ENCODE peak calls at places on chromosomes 6 and 20, in nine cellular contexts. X is anterior cingulate cortex; W is A549; U is iPS-NIHi11; Z is smooth muscle cell of the brain vasculature; C is CD8-positive, alpha-beta memory T cell; S is prostate gland; Q is NCI-H460; V is fibroblast of villous mesenchyme. K is an unnamed sample.

GRCh38 chr6:56659721-56660373 is 17.2 kb upstream of the DST start:
- DNase-seq in Q (no peak), W (no peak), C (no peak), S (no peak), U (no peak), Z (no peak), X (no peak), V (no peak), K (no peak)

GRCh38 chr6:90729057-90729456 is 142.2 kb upstream of the MAP3K7 start:
- DNase-seq in C (no peak), S (peak; percentile 56), W (no peak), X (no peak), Q (no peak), Z (no peak), V (no peak), U (no peak), K (no peak)

GRCh38 chr6:95084867-95085266 is 492.5 kb upstream of the MANEA start:
- DNase-seq in C (no peak), Z (no peak), X (no peak), V (no peak), U (no peak), W (no peak), Q (no peak), S (no peak), K (no peak)

GRCh38 chr20:1324598-1325172 is 4.3 kb downstream of the SDCBP2 start:
- DNase-seq in W (peak; percentile 64), Z (no peak), Q (peak; percentile 58), U (no peak), V (peak; percentile 89), C (no peak), X (no peak), S (no peak), K (no peak)

GRCh38 chr6:146545608-146546007 is 2.0 kb downstream of the RAB32 start:
- DNase-seq in X (no peak), S (no peak), Z (no peak), W (no peak), Q (no peak), V (peak; percentile 89), U (no peak), C (no peak), K (no peak)

GRCh38 chr20:44959082-44959895 is 908 bp downstream of the TOMM34 start:
- DNase-seq in C (peak; percentile 35), X (no peak), Q (no peak), V (peak; percentile 56), U (no peak), W (peak; percentile 32), S (no peak), Z (no peak), K (no peak)

GRCh38 chr20:18157102-18157501 is 19.4 kb downstream of the KAT14 start:
- DNase-seq in Z (no peak), S (no peak), U (no peak), W (no peak), V (no peak), Q (no peak), C (no peak), X (no peak), K (no peak)

GRCh38 chr6:20924911-20925543 is 390.8 kb downstream of the CDKAL1 start:
- DNase-seq in X (no peak), W (no peak), C (no peak), U (no peak), V (peak; percentile 63), Q (no peak), S (no peak), Z (no peak), K (no peak)

GRCh38 chr6:25706314-25707014 is 48.1 kb upstream of the SLC17A4 start:
- DNase-seq in C (no peak), U (no peak), V (peak; percentile 10), W (no peak), S (no peak), Q (no peak), X (no peak), Z (no peak), K (no peak)

GRCh38 chr20:35871311-35871771 is 83.0 kb downstream of the SCAND1 start:
- DNase-seq in W (no peak), U (no peak), X (no peak), Z (no peak), S (peak; percentile 44), V (peak; percentile 65), C (no peak), Q (peak; percentile 76), K (no peak)

GRCh38 chr6:170266061-170266825 is 24.6 kb downstream of the DLL1 start:
- DNase-seq in W (no peak), X (no peak), Z (no peak), U (no peak), Q (no peak), V (no peak), S (no peak), C (no peak), K (no peak)

GRCh38 chr20:43766395-43766794 is 39.6 kb upstream of the GTSF1L start:
- DNase-seq in W (no peak), V (no peak), X (peak; percentile 22), Q (no peak), C (no peak), Z (no peak), S (no peak), U (no peak), K (no peak)

GRCh38 chr20:2164421-2164820 is 62.8 kb downstream of the STK35 start:
- DNase-seq in S (no peak), U (no peak), C (no peak), Z (no peak), Q (no peak), X (no peak), W (no peak), V (no peak), K (no peak)

GRCh38 chr20:50595433-50595895 is 85.3 kb downstream of the PTPN1 start:
- DNase-seq in X (no peak), Z (no peak), V (no peak), S (no peak), Q (no peak), W (no peak), U (no peak), C (no peak), K (no peak)

K was measured in SK-N-MC.